ENCODE peak calls at places on chromosomes 4 and X, in nine cellular contexts. U, X, A, Y, O, M, G, P and S are unnamed samples.

GRCh38 chrX:136643243-136643642 is 4.7 kb upstream of the CD40LG start:
- DNase-seq in X (no peak), P (no peak), O (no peak), M (no peak), A (no peak), G (no peak), Y (no peak), U (no peak), S (no peak)

GRCh38 chrX:109533005-109533404 is 3.6 kb upstream of the NXT2 start:
- DNase-seq in P (no peak), X (no peak), G (no peak), Y (no peak), U (no peak), A (no peak), M (no peak), O (no peak), S (no peak)

GRCh38 chr4:80989921-80990544 is 40.5 kb upstream of the BMP3 start:
- DNase-seq in O (peak; percentile 67), X (no peak), M (no peak), Y (no peak), P (no peak), A (peak; percentile 73), U (peak; percentile 21), G (peak; percentile 6), S (no peak)

GRCh38 chr4:131470360-131470759 is 1678.7 kb upstream of the PCDH10 start:
- DNase-seq in U (no peak), M (no peak), Y (no peak), A (no peak), X (no peak), P (no peak), O (no peak), G (no peak), S (no peak)

GRCh38 chrX:154804564-154804956 is 725 bp downstream of the MPP1 start:
- DNase-seq in P (no peak), U (no peak), M (no peak), G (no peak), X (no peak), O (no peak), A (no peak), Y (no peak), S (no peak)

GRCh38 chr4:6069845-6070709 is 51.8 kb upstream of the C4orf50 start:
- DNase-seq in G (no peak), Y (no peak), U (no peak), X (no peak), M (no peak), A (no peak), O (no peak), P (no peak), S (no peak)

GRCh38 chrX:133897593-133898163 is 87.7 kb downstream of the GPC3 start:
- DNase-seq in O (no peak), X (no peak), U (no peak), G (no peak), P (no peak), A (no peak), M (no peak), Y (no peak), S (no peak)

GRCh38 chrX:154779261-154779660 is 16.6 kb downstream of the DKC1 start:
- DNase-seq in U (no peak), P (no peak), M (no peak), X (no peak), O (no peak), G (no peak), Y (no peak), A (peak; percentile 82), S (no peak)

GRCh38 chrX:46381630-46382029 is 163.6 kb downstream of the ZNF674 start:
- DNase-seq in U (peak; percentile 28), O (no peak), Y (no peak), X (no peak), A (peak; percentile 17), P (no peak), M (peak; percentile 25), G (no peak), S (no peak)

DNA sequence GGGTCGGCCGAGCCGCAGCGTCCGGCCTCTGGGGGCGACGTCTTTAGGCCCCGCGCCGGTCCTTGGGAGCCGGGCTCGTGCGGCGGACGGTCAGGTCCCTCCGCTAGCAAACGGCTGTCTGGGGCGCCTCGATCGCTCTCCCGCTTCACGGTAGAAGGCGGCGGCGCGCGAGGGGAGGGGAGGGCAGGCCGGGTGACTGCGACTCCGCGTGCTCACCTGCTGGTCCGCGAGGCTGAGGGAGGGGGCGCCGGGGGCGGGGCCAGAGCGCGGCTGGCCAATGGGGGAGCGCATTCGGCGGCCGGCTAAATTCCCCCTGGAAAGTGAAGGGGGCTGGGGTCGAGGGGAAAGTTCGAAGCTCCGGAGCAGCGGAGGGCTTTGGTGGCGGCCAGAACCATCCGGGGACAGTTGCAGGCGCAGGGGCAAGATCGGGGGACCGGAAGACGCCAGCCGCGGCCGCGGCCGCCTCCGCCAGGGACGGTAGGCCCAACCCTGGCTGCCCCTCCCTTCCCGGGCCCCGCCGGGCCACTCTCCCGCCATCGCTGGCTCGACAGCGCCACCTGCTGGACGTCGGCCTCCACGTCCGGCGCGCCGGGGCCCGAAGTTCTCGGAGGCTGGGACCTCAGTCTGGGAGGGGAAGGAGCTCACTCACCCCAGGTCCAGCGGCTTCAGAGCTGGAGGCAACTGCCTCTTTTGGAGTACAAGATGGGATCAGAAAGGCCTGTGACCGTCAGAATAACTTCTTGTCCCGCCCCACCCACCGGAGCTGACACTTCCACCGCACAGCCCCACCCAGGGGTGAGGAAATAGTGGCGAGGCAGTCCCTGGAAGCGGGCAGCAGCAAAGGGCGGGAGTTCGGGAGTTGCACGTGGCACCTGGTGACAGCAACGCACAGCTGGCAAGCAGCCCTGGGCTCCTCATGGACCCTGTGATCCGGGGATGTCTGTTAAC is 49.9 kb downstream of the ELF4 start:
- DNase-seq in M (peak; percentile 91), O (no peak), X (no peak), G (peak; percentile 69), A (peak; percentile 37), P (peak; percentile 82), U (peak; percentile 92), Y (peak; percentile 81), S (peak; percentile 85)
- TF ChIP-seq CTCF in M (peak; percentile 81), O (peak; percentile 71), X (peak; percentile 89), G (peak; percentile 90), A (peak; percentile 80), P (peak; percentile 73), U (peak; percentile 82), Y (peak; percentile 82), S (no peak)

DNA sequence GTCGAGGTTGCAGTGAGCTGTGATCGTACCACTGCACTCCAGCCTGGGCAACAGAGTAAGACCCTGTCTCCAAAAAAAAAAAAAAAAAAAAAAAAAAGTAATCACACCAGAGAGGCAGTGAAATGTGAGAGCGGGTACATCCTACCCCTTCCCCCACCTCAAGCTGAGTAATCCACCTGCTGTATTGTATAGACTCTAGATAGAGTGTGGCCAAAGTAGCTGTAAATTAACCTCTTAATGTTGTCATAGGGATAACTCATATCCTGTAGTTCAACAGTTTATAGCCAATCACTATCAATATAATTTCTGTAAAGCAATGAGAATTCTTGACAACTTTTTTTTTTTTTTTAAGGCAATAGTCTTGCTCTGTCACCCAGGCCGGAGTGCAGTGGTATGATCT is 30.8 kb downstream of the TNIP2 start:
- DNase-seq in M (no peak), A (no peak), U (no peak), O (no peak), G (no peak), X (no peak), Y (peak; percentile 1), P (no peak), S (no peak)
- TF ChIP-seq CTCF in M (no peak), A (no peak), U (no peak), O (no peak), G (no peak), X (no peak), Y (no peak), P (no peak), S (no peak)

GRCh38 chrX:147981038-147981752 is at the start of gene FMR1NB:
- DNase-seq in Y (no peak), M (no peak), P (no peak), X (no peak), A (no peak), U (no peak), G (no peak), O (no peak), S (no peak)
- TF ChIP-seq CTCF in Y (no peak), M (no peak), P (no peak), X (no peak), A (no peak), U (no peak), G (no peak), O (no peak), S (no peak)

GRCh38 chr4:132557660-132558059 is 591.4 kb upstream of the PCDH10 start:
- DNase-seq in X (no peak), O (no peak), M (no peak), U (peak; percentile 6), G (no peak), A (no peak), P (no peak), Y (no peak), S (no peak)
- TF ChIP-seq CTCF in X (no peak), O (peak; percentile 23), M (no peak), U (no peak), G (no peak), A (no peak), P (no peak), Y (no peak), S (no peak)

DNA sequence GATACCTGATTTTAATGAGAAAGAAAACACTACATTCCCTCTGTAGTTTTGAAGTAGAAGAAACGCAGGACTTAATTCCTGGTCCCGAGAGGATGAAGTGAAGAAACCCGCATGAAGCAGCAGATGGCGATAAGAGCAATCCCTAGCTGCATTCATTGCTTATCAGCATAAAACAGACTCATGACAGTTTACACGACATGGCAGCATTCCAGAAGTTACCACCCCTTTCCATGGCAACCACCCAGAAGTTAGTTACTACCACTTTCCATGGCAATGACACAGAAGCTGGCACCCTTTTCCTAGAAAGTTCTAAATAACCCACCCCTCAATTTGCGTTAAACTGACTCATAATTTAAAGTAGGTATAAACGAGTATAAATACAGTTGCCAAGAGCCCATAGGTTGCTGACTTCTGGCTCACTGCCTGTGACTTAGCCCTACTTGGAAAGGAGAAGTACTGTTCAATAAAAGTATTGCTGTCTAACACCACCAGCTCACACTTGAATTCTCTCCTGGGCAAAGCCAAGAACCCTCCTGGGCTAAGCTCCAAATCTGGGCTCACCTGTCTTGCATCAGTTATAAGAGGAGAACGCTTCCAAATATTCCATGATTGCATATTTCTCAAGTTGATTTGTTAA is 5.5 kb upstream of the XAGE2 start:
- DNase-seq in P (no peak), Y (no peak), G (no peak), A (peak; percentile 5), O (no peak), U (no peak), M (no peak), X (no peak), S (no peak)
- TF ChIP-seq CTCF in P (no peak), Y (no peak), G (no peak), A (no peak), O (no peak), U (no peak), M (no peak), X (no peak), S (no peak)